ENCODE peak calls at places on chromosomes 6 and 20, in eight cellular contexts. D, I, N, C, H, S, T and E are unnamed samples.

GRCh38 chr6:40308533-40309306 is 278.4 kb downstream of the LRFN2 start:
- DNase-seq in N (peak), H (peak), D (peak), I (peak), T (peak), S (peak), C (peak), E (peak)

GRCh38 chr20:10316582-10316981 is 98.0 kb downstream of the SNAP25 start:
- DNase-seq in H (no peak), T (no peak), N (peak), S (no peak), C (no peak), I (peak), D (no peak), E (peak)

GRCh38 chr20:17570347-17571152 is 675 bp downstream of the DSTN start:
- DNase-seq in T (peak), N (peak), H (peak), D (peak), I (peak), S (no peak), C (no peak), E (peak)

GRCh38 chr6:3748208-3748701 is 3.3 kb downstream of the PXDC1 start:
- DNase-seq in D (peak), I (peak), T (peak), S (peak), N (peak), C (peak), H (peak), E (no peak)

GRCh38 chr6:6390849-6391602 is 70.6 kb upstream of the F13A1 start:
- DNase-seq in I (no peak), H (no peak), N (no peak), D (no peak), C (no peak), T (no peak), S (no peak), E (no peak)

GRCh38 chr20:57048027-57048869 is 218.2 kb downstream of the BMP7 start:
- DNase-seq in D (peak), T (peak), N (peak), I (peak), H (peak), S (no peak), C (no peak), E (no peak)

GRCh38 chr6:21137708-21138358 is 455.7 kb upstream of the SOX4 start:
- DNase-seq in T (no peak), N (no peak), H (peak), I (no peak), D (no peak), C (no peak), S (peak), E (no peak)

GRCh38 chr20:41094656-41095055 is 42.7 kb upstream of the PLCG1 start:
- DNase-seq in S (peak), T (no peak), N (no peak), H (peak), C (no peak), I (no peak), D (no peak), E (no peak)

GRCh38 chr6:156026543-156027268 is 571.1 kb upstream of the NOX3 start:
- DNase-seq in D (no peak), H (no peak), I (no peak), S (no peak), T (no peak), C (no peak), N (no peak), E (no peak)

GRCh38 chr6:90485615-90486277 is 101.1 kb downstream of the MAP3K7 start:
- DNase-seq in I (no peak), N (no peak), D (no peak), C (no peak), T (no peak), S (no peak), H (no peak), E (no peak)

GRCh38 chr6:16854986-16855385 is 93.7 kb upstream of the ATXN1 start:
- DNase-seq in D (no peak), T (no peak), C (no peak), H (peak), N (no peak), I (no peak), S (peak), E (no peak)

GRCh38 chr20:56628873-56629463 is at the start of gene TFAP2C:
- DNase-seq in H (peak), N (peak), T (peak), C (no peak), D (peak), S (no peak), I (peak), E (peak)

GRCh38 chr6:130997061-130997753 is 65.8 kb downstream of the EPB41L2 start:
- DNase-seq in H (peak), T (no peak), D (no peak), N (no peak), I (no peak), S (peak), C (no peak), E (no peak)

GRCh38 chr6:164085552-164086325 is 671.2 kb downstream of the QKI start:
- DNase-seq in T (peak), I (no peak), S (peak), N (no peak), H (peak), D (no peak), C (no peak), E (no peak)

GRCh38 chr6:100965069-100965468 is 83.9 kb upstream of the ASCC3 start:
- DNase-seq in T (no peak), C (no peak), H (no peak), D (no peak), S (no peak), I (no peak), N (no peak), E (no peak)

GRCh38 chr6:20362623-20363022 is 39.1 kb upstream of the E2F3 start:
- DNase-seq in I (no peak), T (no peak), H (no peak), C (no peak), D (no peak), S (no peak), N (no peak), E (no peak)

GRCh38 chr20:43571310-43571709 is 12.5 kb downstream of the SGK2 start:
- DNase-seq in C (no peak), H (no peak), I (no peak), S (no peak), T (no peak), N (no peak), D (no peak), E (no peak)

GRCh38 chr6:16236648-16237199 is 1.7 kb upstream of the GMPR start:
- DNase-seq in D (peak), C (no peak), H (peak), N (no peak), I (peak), S (peak), T (no peak), E (peak)

GRCh38 chr6:166750125-166750793 is 123.2 kb upstream of the RPS6KA2 start:
- DNase-seq in S (no peak), C (no peak), N (no peak), I (no peak), D (no peak), T (no peak), H (no peak), E (no peak)

GRCh38 chr6:112626468-112627082 is 279.4 kb downstream of the RFPL4B start:
- DNase-seq in N (no peak), S (peak), I (no peak), T (no peak), C (no peak), D (no peak), H (peak), E (no peak)

GRCh38 chr6:164167873-164168405 is 753.4 kb downstream of the QKI start:
- DNase-seq in S (no peak), D (no peak), C (no peak), T (no peak), H (no peak), I (no peak), N (no peak), E (no peak)

GRCh38 chr20:62925420-62926228 is 681 bp downstream of the DIDO1 start:
- DNase-seq in D (peak), T (peak), N (peak), S (no peak), I (peak), C (peak), H (peak), E (no peak)

GRCh38 chr20:9417665-9418064 is 96.7 kb upstream of the LAMP5 start:
- DNase-seq in N (no peak), D (no peak), T (no peak), I (no peak), H (no peak), C (no peak), S (peak), E (no peak)

GRCh38 chr6:146290589-146290901 is 253.1 kb upstream of the RAB32 start:
- DNase-seq in N (no peak), C (no peak), D (no peak), S (no peak), I (no peak), H (no peak), T (no peak), E (no peak)

GRCh38 chr6:129490551-129491245 is 219.3 kb downstream of the ARHGAP18 start:
- DNase-seq in I (peak), C (peak), D (peak), T (no peak), S (peak), H (peak), N (peak), E (no peak)

GRCh38 chr6:89564752-89565427 is 73.7 kb downstream of the LYRM2 start:
- DNase-seq in T (no peak), I (peak), D (no peak), C (no peak), S (peak), N (no peak), H (no peak), E (no peak)

GRCh38 chr6:163347021-163347446 is 67.5 kb upstream of the QKI start:
- DNase-seq in D (no peak), T (no peak), C (no peak), I (no peak), S (peak), N (no peak), H (no peak), E (no peak)

GRCh38 chr20:38357653-38358207 is 11.4 kb downstream of the LBP start:
- DNase-seq in H (peak), S (no peak), C (no peak), I (no peak), T (no peak), D (no peak), N (no peak), E (no peak)

GRCh38 chr6:17867880-17868279 is 119.6 kb downstream of the KIF13A start:
- DNase-seq in S (peak), N (no peak), T (no peak), I (peak), C (no peak), D (no peak), H (peak), E (no peak)

GRCh38 chr20:9685011-9685410 is 153.9 kb downstream of the PAK5 start:
- DNase-seq in T (no peak), N (no peak), H (no peak), D (no peak), I (no peak), C (no peak), S (no peak), E (no peak)

GRCh38 chr6:146355521-146356100 is 188.0 kb upstream of the RAB32 start:
- DNase-seq in S (no peak), C (no peak), I (no peak), T (no peak), N (no peak), H (no peak), D (no peak), E (no peak)

GRCh38 chr6:14092861-14093789 is 24.4 kb upstream of the CD83 start:
- DNase-seq in N (no peak), I (no peak), T (no peak), D (no peak), S (peak), H (peak), C (no peak), E (peak)

GRCh38 chr20:54002741-54003140 is 67.7 kb downstream of the BCAS1 start:
- DNase-seq in C (no peak), N (no peak), H (no peak), S (no peak), D (no peak), T (no peak), I (no peak), E (no peak)

GRCh38 chr6:44128020-44128917 is 915 bp downstream of the TMEM63B start:
- DNase-seq in D (peak), I (peak), S (no peak), C (peak), N (no peak), T (peak), H (no peak), E (peak)

GRCh38 chr20:23414526-23415188 is 6.6 kb downstream of the NAPB start:
- DNase-seq in C (no peak), T (no peak), H (no peak), S (no peak), I (no peak), N (no peak), D (no peak), E (no peak)

GRCh38 chr6:101883398-101883975 is 490.0 kb downstream of the GRIK2 start:
- DNase-seq in H (no peak), T (no peak), D (no peak), S (peak), N (no peak), I (no peak), C (no peak), E (no peak)

GRCh38 chr20:7714549-7714948 is 225.7 kb downstream of the HAO1 start:
- DNase-seq in T (no peak), I (no peak), H (no peak), N (no peak), C (no peak), S (no peak), D (no peak), E (no peak)

GRCh38 chr20:57625181-57625958 is 5.1 kb upstream of the ZBP1 start:
- DNase-seq in D (no peak), S (no peak), C (no peak), N (no peak), H (no peak), I (no peak), T (no peak), E (no peak)

GRCh38 chr6:3468585-3468984 is 11.7 kb upstream of the SLC22A23 start:
- DNase-seq in D (no peak), I (no peak), N (no peak), T (no peak), H (no peak), C (no peak), S (no peak), E (no peak)